ENCODE peak calls at places on chromosomes 16 and 17, in nine cellular contexts. One of them, this sample, is unnamed.

GRCh38 chr16:79687249-79687768 is 86.8 kb upstream of the MAF start:
- DNase-seq in T-helper 2 cell: no peak
- DNase-seq in stimulated activated CD4-positive, alpha-beta T cell treated with anti-CD3 and anti-CD28 coated beads, Interleukin-12 subunit alpha, Interleukin-12 subunit beta, amount 100 ng/mL, for 4 hours: no peak
- DNase-seq in A549: no peak
- DNase-seq in HFF-Myc: no peak
- DNase-seq in NCI-H1105: no peak
- DNase-seq in stimulated activated naive CD8-positive, alpha-beta T cell treated with anti-CD3 and anti-CD28 coated beads, Interleukin-15, amount 100 ng/mL, for 72 hours: no peak
- DNase-seq in GM13976: no peak
- DNase-seq in renal cortical epithelial cell: no peak
- DNase-seq in this sample: no peak

GRCh38 chr17:62565817-62566216 is 61.7 kb upstream of the MRC2 start:
- DNase-seq in T-helper 2 cell: no peak
- DNase-seq in stimulated activated CD4-positive, alpha-beta T cell treated with anti-CD3 and anti-CD28 coated beads, Interleukin-12 subunit alpha, Interleukin-12 subunit beta, amount 100 ng/mL, for 4 hours: no peak
- DNase-seq in A549: peak
- DNase-seq in HFF-Myc: no peak
- DNase-seq in NCI-H1105: no peak
- DNase-seq in stimulated activated naive CD8-positive, alpha-beta T cell treated with anti-CD3 and anti-CD28 coated beads, Interleukin-15, amount 100 ng/mL, for 72 hours: no peak
- DNase-seq in GM13976: no peak
- DNase-seq in renal cortical epithelial cell: peak
- DNase-seq in this sample: peak

GRCh38 chr17:16287563-16288027 is 65.7 kb downstream of the CENPV start:
- DNase-seq in T-helper 2 cell: no peak
- DNase-seq in stimulated activated CD4-positive, alpha-beta T cell treated with anti-CD3 and anti-CD28 coated beads, Interleukin-12 subunit alpha, Interleukin-12 subunit beta, amount 100 ng/mL, for 4 hours: no peak
- DNase-seq in A549: peak
- DNase-seq in HFF-Myc: no peak
- DNase-seq in NCI-H1105: no peak
- DNase-seq in stimulated activated naive CD8-positive, alpha-beta T cell treated with anti-CD3 and anti-CD28 coated beads, Interleukin-15, amount 100 ng/mL, for 72 hours: peak
- DNase-seq in GM13976: peak
- DNase-seq in renal cortical epithelial cell: peak
- DNase-seq in this sample: peak

GRCh38 chr16:81238296-81239011 is at the start of gene BCO1:
- DNase-seq in T-helper 2 cell: no peak
- DNase-seq in stimulated activated CD4-positive, alpha-beta T cell treated with anti-CD3 and anti-CD28 coated beads, Interleukin-12 subunit alpha, Interleukin-12 subunit beta, amount 100 ng/mL, for 4 hours: no peak
- DNase-seq in A549: peak
- DNase-seq in HFF-Myc: no peak
- DNase-seq in NCI-H1105: peak
- DNase-seq in stimulated activated naive CD8-positive, alpha-beta T cell treated with anti-CD3 and anti-CD28 coated beads, Interleukin-15, amount 100 ng/mL, for 72 hours: no peak
- DNase-seq in GM13976: no peak
- DNase-seq in renal cortical epithelial cell: peak
- DNase-seq in this sample: no peak

GRCh38 chr17:29379084-29379811 is 10.9 kb upstream of the TAOK1 start:
- DNase-seq in T-helper 2 cell: no peak
- DNase-seq in stimulated activated CD4-positive, alpha-beta T cell treated with anti-CD3 and anti-CD28 coated beads, Interleukin-12 subunit alpha, Interleukin-12 subunit beta, amount 100 ng/mL, for 4 hours: no peak
- DNase-seq in A549: no peak
- DNase-seq in HFF-Myc: no peak
- DNase-seq in NCI-H1105: peak
- DNase-seq in stimulated activated naive CD8-positive, alpha-beta T cell treated with anti-CD3 and anti-CD28 coated beads, Interleukin-15, amount 100 ng/mL, for 72 hours: no peak
- DNase-seq in GM13976: no peak
- DNase-seq in renal cortical epithelial cell: peak
- DNase-seq in this sample: no peak

GRCh38 chr17:29066053-29066452 is 23.1 kb downstream of the PIPOX start:
- DNase-seq in T-helper 2 cell: no peak
- DNase-seq in stimulated activated CD4-positive, alpha-beta T cell treated with anti-CD3 and anti-CD28 coated beads, Interleukin-12 subunit alpha, Interleukin-12 subunit beta, amount 100 ng/mL, for 4 hours: no peak
- DNase-seq in A549: no peak
- DNase-seq in HFF-Myc: no peak
- DNase-seq in NCI-H1105: no peak
- DNase-seq in stimulated activated naive CD8-positive, alpha-beta T cell treated with anti-CD3 and anti-CD28 coated beads, Interleukin-15, amount 100 ng/mL, for 72 hours: no peak
- DNase-seq in GM13976: no peak
- DNase-seq in renal cortical epithelial cell: no peak
- DNase-seq in this sample: no peak

GRCh38 chr16:25109643-25110042 is 1.9 kb upstream of the LCMT1 start:
- DNase-seq in T-helper 2 cell: no peak
- DNase-seq in stimulated activated CD4-positive, alpha-beta T cell treated with anti-CD3 and anti-CD28 coated beads, Interleukin-12 subunit alpha, Interleukin-12 subunit beta, amount 100 ng/mL, for 4 hours: no peak
- DNase-seq in A549: peak
- DNase-seq in HFF-Myc: peak
- DNase-seq in NCI-H1105: no peak
- DNase-seq in stimulated activated naive CD8-positive, alpha-beta T cell treated with anti-CD3 and anti-CD28 coated beads, Interleukin-15, amount 100 ng/mL, for 72 hours: no peak
- DNase-seq in GM13976: no peak
- DNase-seq in renal cortical epithelial cell: peak
- DNase-seq in this sample: peak

GRCh38 chr16:75931043-75931442 is 204.8 kb upstream of the CPHXL start:
- DNase-seq in T-helper 2 cell: no peak
- DNase-seq in stimulated activated CD4-positive, alpha-beta T cell treated with anti-CD3 and anti-CD28 coated beads, Interleukin-12 subunit alpha, Interleukin-12 subunit beta, amount 100 ng/mL, for 4 hours: no peak
- DNase-seq in A549: no peak
- DNase-seq in HFF-Myc: peak
- DNase-seq in NCI-H1105: no peak
- DNase-seq in stimulated activated naive CD8-positive, alpha-beta T cell treated with anti-CD3 and anti-CD28 coated beads, Interleukin-15, amount 100 ng/mL, for 72 hours: no peak
- DNase-seq in GM13976: no peak
- DNase-seq in renal cortical epithelial cell: no peak
- DNase-seq in this sample: no peak

GRCh38 chr17:58541249-58541648 is 26.8 kb upstream of the MTMR4 start:
- DNase-seq in T-helper 2 cell: no peak
- DNase-seq in stimulated activated CD4-positive, alpha-beta T cell treated with anti-CD3 and anti-CD28 coated beads, Interleukin-12 subunit alpha, Interleukin-12 subunit beta, amount 100 ng/mL, for 4 hours: no peak
- DNase-seq in A549: peak
- DNase-seq in HFF-Myc: no peak
- DNase-seq in NCI-H1105: no peak
- DNase-seq in stimulated activated naive CD8-positive, alpha-beta T cell treated with anti-CD3 and anti-CD28 coated beads, Interleukin-15, amount 100 ng/mL, for 72 hours: no peak
- DNase-seq in GM13976: peak
- DNase-seq in renal cortical epithelial cell: no peak
- DNase-seq in this sample: no peak

GRCh38 chr16:57604177-57604576 is 24.3 kb upstream of the ADGRG1 start:
- DNase-seq in T-helper 2 cell: no peak
- DNase-seq in stimulated activated CD4-positive, alpha-beta T cell treated with anti-CD3 and anti-CD28 coated beads, Interleukin-12 subunit alpha, Interleukin-12 subunit beta, amount 100 ng/mL, for 4 hours: no peak
- DNase-seq in A549: no peak
- DNase-seq in HFF-Myc: no peak
- DNase-seq in NCI-H1105: no peak
- DNase-seq in stimulated activated naive CD8-positive, alpha-beta T cell treated with anti-CD3 and anti-CD28 coated beads, Interleukin-15, amount 100 ng/mL, for 72 hours: peak
- DNase-seq in GM13976: no peak
- DNase-seq in renal cortical epithelial cell: no peak
- DNase-seq in this sample: no peak

GRCh38 chr17:29624586-29624985 is 1.9 kb upstream of the CORO6 start:
- DNase-seq in T-helper 2 cell: no peak
- DNase-seq in stimulated activated CD4-positive, alpha-beta T cell treated with anti-CD3 and anti-CD28 coated beads, Interleukin-12 subunit alpha, Interleukin-12 subunit beta, amount 100 ng/mL, for 4 hours: no peak
- DNase-seq in A549: no peak
- DNase-seq in HFF-Myc: no peak
- DNase-seq in NCI-H1105: no peak
- DNase-seq in stimulated activated naive CD8-positive, alpha-beta T cell treated with anti-CD3 and anti-CD28 coated beads, Interleukin-15, amount 100 ng/mL, for 72 hours: peak
- DNase-seq in GM13976: no peak
- DNase-seq in renal cortical epithelial cell: no peak
- DNase-seq in this sample: no peak

GRCh38 chr17:67443931-67444597 is 67.0 kb downstream of the PITPNC1 start:
- DNase-seq in T-helper 2 cell: no peak
- DNase-seq in stimulated activated CD4-positive, alpha-beta T cell treated with anti-CD3 and anti-CD28 coated beads, Interleukin-12 subunit alpha, Interleukin-12 subunit beta, amount 100 ng/mL, for 4 hours: no peak
- DNase-seq in A549: no peak
- DNase-seq in HFF-Myc: peak
- DNase-seq in NCI-H1105: no peak
- DNase-seq in stimulated activated naive CD8-positive, alpha-beta T cell treated with anti-CD3 and anti-CD28 coated beads, Interleukin-15, amount 100 ng/mL, for 72 hours: no peak
- DNase-seq in GM13976: no peak
- DNase-seq in renal cortical epithelial cell: no peak
- DNase-seq in this sample: no peak

GRCh38 chr17:80899402-80900268 is 92.0 kb upstream of the CHMP6 start:
- DNase-seq in T-helper 2 cell: peak
- DNase-seq in stimulated activated CD4-positive, alpha-beta T cell treated with anti-CD3 and anti-CD28 coated beads, Interleukin-12 subunit alpha, Interleukin-12 subunit beta, amount 100 ng/mL, for 4 hours: peak
- DNase-seq in A549: peak
- DNase-seq in HFF-Myc: no peak
- DNase-seq in NCI-H1105: no peak
- DNase-seq in stimulated activated naive CD8-positive, alpha-beta T cell treated with anti-CD3 and anti-CD28 coated beads, Interleukin-15, amount 100 ng/mL, for 72 hours: peak
- DNase-seq in GM13976: peak
- DNase-seq in renal cortical epithelial cell: peak
- DNase-seq in this sample: no peak

GRCh38 chr17:76005263-76006149 is 4.9 kb downstream of the CDK3 start:
- DNase-seq in T-helper 2 cell: peak
- DNase-seq in stimulated activated CD4-positive, alpha-beta T cell treated with anti-CD3 and anti-CD28 coated beads, Interleukin-12 subunit alpha, Interleukin-12 subunit beta, amount 100 ng/mL, for 4 hours: peak
- DNase-seq in A549: peak
- DNase-seq in HFF-Myc: no peak
- DNase-seq in NCI-H1105: peak
- DNase-seq in stimulated activated naive CD8-positive, alpha-beta T cell treated with anti-CD3 and anti-CD28 coated beads, Interleukin-15, amount 100 ng/mL, for 72 hours: peak
- DNase-seq in GM13976: peak
- DNase-seq in renal cortical epithelial cell: peak
- DNase-seq in this sample: peak

GRCh38 chr16:75264999-75265910 is 13.8 kb upstream of the BCAR1 start:
- DNase-seq in T-helper 2 cell: no peak
- DNase-seq in stimulated activated CD4-positive, alpha-beta T cell treated with anti-CD3 and anti-CD28 coated beads, Interleukin-12 subunit alpha, Interleukin-12 subunit beta, amount 100 ng/mL, for 4 hours: no peak
- DNase-seq in A549: no peak
- DNase-seq in HFF-Myc: no peak
- DNase-seq in NCI-H1105: no peak
- DNase-seq in stimulated activated naive CD8-positive, alpha-beta T cell treated with anti-CD3 and anti-CD28 coated beads, Interleukin-15, amount 100 ng/mL, for 72 hours: no peak
- DNase-seq in GM13976: no peak
- DNase-seq in renal cortical epithelial cell: no peak
- DNase-seq in this sample: no peak

GRCh38 chr16:8937803-8938202 is 25.9 kb downstream of the USP7 start:
- DNase-seq in T-helper 2 cell: no peak
- DNase-seq in stimulated activated CD4-positive, alpha-beta T cell treated with anti-CD3 and anti-CD28 coated beads, Interleukin-12 subunit alpha, Interleukin-12 subunit beta, amount 100 ng/mL, for 4 hours: no peak
- DNase-seq in A549: no peak
- DNase-seq in HFF-Myc: no peak
- DNase-seq in NCI-H1105: no peak
- DNase-seq in stimulated activated naive CD8-positive, alpha-beta T cell treated with anti-CD3 and anti-CD28 coated beads, Interleukin-15, amount 100 ng/mL, for 72 hours: no peak
- DNase-seq in GM13976: no peak
- DNase-seq in renal cortical epithelial cell: peak
- DNase-seq in this sample: no peak

GRCh38 chr16:54722210-54722676 is 208.4 kb upstream of the IRX5 start:
- DNase-seq in T-helper 2 cell: no peak
- DNase-seq in stimulated activated CD4-positive, alpha-beta T cell treated with anti-CD3 and anti-CD28 coated beads, Interleukin-12 subunit alpha, Interleukin-12 subunit beta, amount 100 ng/mL, for 4 hours: no peak
- DNase-seq in A549: no peak
- DNase-seq in HFF-Myc: no peak
- DNase-seq in NCI-H1105: no peak
- DNase-seq in stimulated activated naive CD8-positive, alpha-beta T cell treated with anti-CD3 and anti-CD28 coated beads, Interleukin-15, amount 100 ng/mL, for 72 hours: no peak
- DNase-seq in GM13976: no peak
- DNase-seq in renal cortical epithelial cell: no peak
- DNase-seq in this sample: no peak